ENCODE peak calls at places on chromosome 12, in nine cellular contexts. O is A549; B is BE2C; H is occipital lobe; M is T-cell; P is uterus; F is breast epithelium; K is stimulated activated CD4-positive, alpha-beta T cell treated with anti-CD3 and anti-CD28 coated beads, Interleukin-2, amount 100 ng/mL, for 48 hours; W is EH. S is an unnamed sample.

GRCh38 chr12:41108032-41108431 is 80.1 kb upstream of the PDZRN4 start:
- DNase-seq in B (no peak), O (no peak), H (no peak), K (no peak), F (no peak), M (no peak), P (peak), W (no peak), S (no peak)

GRCh38 chr12:68932123-68932700 is 759 bp downstream of the CPM start:
- DNase-seq in K (no peak), H (no peak), O (no peak), F (no peak), B (no peak), W (no peak), P (no peak), M (no peak), S (no peak)

GRCh38 chr12:39915249-39915648 is 190.6 kb downstream of the SLC2A13 start:
- DNase-seq in O (no peak), B (no peak), F (no peak), W (no peak), M (no peak), H (no peak), P (no peak), K (no peak), S (no peak)

GRCh38 chr12:674272-674781 is 11.1 kb upstream of the NINJ2 start:
- DNase-seq in O (no peak), K (peak), W (no peak), P (no peak), B (no peak), M (peak), H (no peak), F (no peak), S (no peak)

GRCh38 chr12:96244826-96245225 is 50.7 kb downstream of the ELK3 start:
- DNase-seq in B (no peak), P (peak), O (no peak), F (no peak), H (no peak), W (no peak), K (no peak), M (no peak), S (no peak)

GRCh38 chr12:62210422-62210821 is 49.8 kb upstream of the USP15 start:
- DNase-seq in P (no peak), O (peak), H (no peak), F (no peak), W (peak), M (peak), K (peak), B (peak), S (peak)

GRCh38 chr12:51262758-51263177 is 7.4 kb downstream of the SMAGP start:
- DNase-seq in W (peak), P (peak), K (no peak), B (peak), F (no peak), M (no peak), O (peak), H (no peak), S (peak)

GRCh38 chr12:71191509-71192196 is 33.9 kb upstream of the TSPAN8 start:
- DNase-seq in M (no peak), H (no peak), W (no peak), K (no peak), P (no peak), F (no peak), O (no peak), B (no peak), S (no peak)

GRCh38 chr12:129520736-129521135 is 383.1 kb downstream of the TMEM132D start:
- DNase-seq in F (no peak), M (no peak), K (no peak), W (no peak), B (no peak), H (no peak), P (no peak), O (no peak), S (no peak)

GRCh38 chr12:122834229-122834920 is 882 bp upstream of the HIP1R start:
- DNase-seq in K (no peak), P (no peak), M (no peak), W (peak), H (peak), B (peak), F (no peak), O (peak), S (peak)

GRCh38 chr12:77053259-77053658 is 12.1 kb downstream of the E2F7 start:
- DNase-seq in W (no peak), K (no peak), H (no peak), B (no peak), P (no peak), F (no peak), O (no peak), M (no peak), S (no peak)

GRCh38 chr12:116172224-116172849 is 105.2 kb downstream of the MED13L start:
- DNase-seq in M (no peak), P (no peak), O (no peak), K (peak), W (no peak), B (no peak), F (no peak), H (no peak), S (no peak)

GRCh38 chr12:99152337-99152736 is 495.2 kb upstream of the GARIN6 start:
- DNase-seq in W (no peak), K (no peak), P (no peak), F (no peak), O (no peak), B (no peak), H (no peak), M (no peak), S (no peak)

GRCh38 chr12:79934309-79935020 is 432 bp downstream of the PPP1R12A start:
- DNase-seq in O (no peak), K (peak), H (peak), F (peak), B (peak), P (peak), M (peak), W (peak), S (peak)

GRCh38 chr12:116068853-116069252 is 208.6 kb downstream of the MED13L start:
- DNase-seq in P (no peak), W (no peak), F (no peak), M (no peak), O (no peak), K (no peak), H (no peak), B (no peak), S (no peak)

GRCh38 chr12:117188961-117189724 is 1.1 kb downstream of the FBXO21 start:
- DNase-seq in W (peak), M (no peak), B (no peak), P (peak), O (peak), F (no peak), K (no peak), H (peak), S (peak)

GRCh38 chr12:112749081-112749480 is 42.5 kb upstream of the RPH3A start:
- DNase-seq in M (no peak), W (no peak), K (no peak), H (no peak), F (no peak), P (no peak), B (no peak), O (no peak), S (no peak)

GRCh38 chr12:18799561-18799960 is 61.6 kb downstream of the CAPZA3 start:
- DNase-seq in P (no peak), F (no peak), H (no peak), B (no peak), K (no peak), O (no peak), M (no peak), W (peak), S (no peak)

GRCh38 chr12:88242161-88242925 is 100.2 kb downstream of the TMTC3 start:
- DNase-seq in W (peak), M (no peak), P (peak), K (no peak), O (peak), F (no peak), B (no peak), H (peak), S (no peak)

GRCh38 chr12:86698581-86698980 is 442.4 kb upstream of the MGAT4C start:
- DNase-seq in K (no peak), H (no peak), B (no peak), W (peak), O (no peak), P (no peak), M (no peak), F (no peak), S (no peak)

GRCh38 chr12:7042847-7043246 is 17.7 kb upstream of the C1S start:
- DNase-seq in H (no peak), F (no peak), K (no peak), O (peak), W (peak), B (no peak), P (no peak), M (no peak), S (peak)

GRCh38 chr12:12087693-12088034 is 16.9 kb downstream of the BCL2L14 start:
- DNase-seq in P (no peak), M (no peak), B (no peak), K (no peak), H (no peak), F (no peak), O (no peak), W (no peak), S (no peak)

GRCh38 chr12:4274960-4275868 is 1.7 kb downstream of the CCND2 start:
- DNase-seq in F (no peak), K (no peak), W (peak), M (no peak), P (peak), H (no peak), O (no peak), B (no peak), S (no peak)

GRCh38 chr12:104604070-104604994 is 147.6 kb downstream of the CHST11 start:
- DNase-seq in K (peak), O (peak), B (peak), P (peak), F (peak), W (peak), M (peak), H (peak), S (no peak)

GRCh38 chr12:12486661-12487240 is 75.9 kb downstream of the DUSP16 start:
- DNase-seq in K (no peak), B (no peak), M (no peak), W (no peak), P (no peak), O (no peak), H (no peak), F (no peak), S (no peak)

GRCh38 chr12:1587927-1588573 is 6.3 kb downstream of the FBXL14 start:
- DNase-seq in K (no peak), W (no peak), B (no peak), P (no peak), M (no peak), F (no peak), O (no peak), H (no peak), S (peak)

GRCh38 chr12:47189753-47190152 is 110.0 kb upstream of the AMIGO2 start:
- DNase-seq in H (no peak), P (no peak), F (no peak), W (no peak), M (no peak), K (no peak), O (peak), B (no peak), S (no peak)

GRCh38 chr12:109496306-109496705 is 18.9 kb downstream of the UBE3B start:
- DNase-seq in F (no peak), K (no peak), O (no peak), W (no peak), B (no peak), M (no peak), H (no peak), P (no peak), S (no peak)

GRCh38 chr12:46209914-46210834 is 58.7 kb downstream of the SLC38A1 start:
- DNase-seq in P (peak), F (peak), O (no peak), B (no peak), W (no peak), K (peak), H (no peak), M (peak), S (no peak)

GRCh38 chr12:120774169-120774916 is 48.7 kb downstream of the ACADS start:
- DNase-seq in M (no peak), O (no peak), K (no peak), P (no peak), W (no peak), B (no peak), H (no peak), F (no peak), S (no peak)

S was measured in HAP-1.